ENCODE peak calls at places on chromosomes 7 and 10, in seven cellular contexts. E is HFF-Myc, T is HCT116, D is AG10803, P is transverse colon, W is Caco-2, I is lower leg skin. S is an unnamed sample.
A peak's percentile ranks its signal among the peaks of the same experiment; 100 is the strongest.

GRCh38 chr7:50662059-50662689 is 97.0 kb upstream of the DDC start:
- DNase-seq in E (no peak), T (no peak), D (no peak), P (no peak), W (no peak), I (peak; percentile 83), S (no peak)

GRCh38 chr7:88546808-88547207 is 212.7 kb upstream of the ZNF804B start:
- DNase-seq in E (peak; percentile 0), T (peak; percentile 58), D (no peak), P (no peak), W (peak; percentile 62), I (no peak), S (no peak)

GRCh38 chr10:106825996-106826395 is 338.5 kb downstream of the SORCS1 start:
- DNase-seq in E (no peak), T (no peak), D (no peak), P (no peak), W (no peak), I (no peak), S (no peak)

GRCh38 chr7:130273863-130274262 is 7.2 kb downstream of the CPA2 start:
- DNase-seq in E (no peak), T (no peak), D (peak; percentile 85), P (no peak), W (no peak), I (no peak), S (peak; percentile 23)

GRCh38 chr7:98054585-98054984 is 52.1 kb upstream of the LMTK2 start:
- DNase-seq in E (no peak), T (no peak), D (no peak), P (no peak), W (peak; percentile 19), I (no peak), S (no peak)

GRCh38 chr7:28729276-28729675 is 228.9 kb downstream of the TRIL start:
- DNase-seq in E (no peak), T (no peak), D (no peak), P (no peak), W (no peak), I (no peak), S (no peak)

GRCh38 chr7:68718059-68718685 is 880.1 kb upstream of the AUTS2 start:
- DNase-seq in E (no peak), T (no peak), D (no peak), P (no peak), W (no peak), I (no peak), S (no peak)

GRCh38 chr7:73717991-73718405 is 1.5 kb downstream of the STX1A start:
- DNase-seq in E (peak; percentile 53), T (peak; percentile 73), D (peak; percentile 77), P (peak; percentile 56), W (no peak), I (no peak), S (no peak)

GRCh38 chr7:107091306-107091705 is 46.8 kb downstream of the PRKAR2B start:
- DNase-seq in E (no peak), T (no peak), D (no peak), P (no peak), W (no peak), I (no peak), S (no peak)

GRCh38 chr7:116041615-116042014 is 11.1 kb upstream of the TFEC start:
- DNase-seq in E (no peak), T (no peak), D (no peak), P (no peak), W (no peak), I (no peak), S (no peak)

GRCh38 chr7:107966701-107967100 is 36.3 kb downstream of the LAMB1 start:
- DNase-seq in E (no peak), T (no peak), D (peak; percentile 96), P (no peak), W (peak; percentile 61), I (peak; percentile 82), S (no peak)

GRCh38 chr7:102089175-102090098 is 197.2 kb upstream of the SH2B2 start:
- DNase-seq in E (no peak), T (no peak), D (no peak), P (no peak), W (peak; percentile 20), I (no peak), S (no peak)

GRCh38 chr7:22989646-22990587 is 24.0 kb downstream of the HYCC1 start:
- DNase-seq in E (no peak), T (no peak), D (peak; percentile 59), P (no peak), W (no peak), I (no peak), S (no peak)

GRCh38 chr10:22552888-22553378 is 161.4 kb downstream of the PIP4K2A start:
- DNase-seq in E (no peak), T (no peak), D (no peak), P (no peak), W (no peak), I (no peak), S (no peak)

GRCh38 chr7:138864667-138865066 is 66.7 kb upstream of the ATP6V0A4 start:
- DNase-seq in E (peak; percentile 31), T (no peak), D (peak; percentile 79), P (no peak), W (no peak), I (no peak), S (peak; percentile 24)

GRCh38 chr10:12635127-12635541 is 285.8 kb downstream of the CAMK1D start:
- DNase-seq in E (no peak), T (no peak), D (no peak), P (no peak), W (no peak), I (peak; percentile 76), S (no peak)

GRCh38 chr7:121504478-121504877 is 108.4 kb upstream of the FAM3C start:
- DNase-seq in E (peak; percentile 85), T (no peak), D (peak; percentile 88), P (no peak), W (no peak), I (no peak), S (peak; percentile 8)

GRCh38 chr7:25179771-25180591 is 48.3 kb downstream of the NPVF start:
- DNase-seq in E (no peak), T (peak; percentile 32), D (peak; percentile 75), P (peak; percentile 98), W (peak; percentile 99), I (peak; percentile 99), S (peak; percentile 49)

GRCh38 chr7:25179325-25179724 is 49.0 kb downstream of the NPVF start:
- DNase-seq in E (no peak), T (no peak), D (no peak), P (no peak), W (no peak), I (no peak), S (no peak)

GRCh38 chr7:25181537-25181936 is 46.7 kb downstream of the NPVF start:
- DNase-seq in E (no peak), T (no peak), D (no peak), P (no peak), W (no peak), I (no peak), S (no peak)

GRCh38 chr7:25180946-25181345 is 47.3 kb downstream of the NPVF start:
- DNase-seq in E (no peak), T (no peak), D (no peak), P (no peak), W (no peak), I (no peak), S (no peak)

DNA sequence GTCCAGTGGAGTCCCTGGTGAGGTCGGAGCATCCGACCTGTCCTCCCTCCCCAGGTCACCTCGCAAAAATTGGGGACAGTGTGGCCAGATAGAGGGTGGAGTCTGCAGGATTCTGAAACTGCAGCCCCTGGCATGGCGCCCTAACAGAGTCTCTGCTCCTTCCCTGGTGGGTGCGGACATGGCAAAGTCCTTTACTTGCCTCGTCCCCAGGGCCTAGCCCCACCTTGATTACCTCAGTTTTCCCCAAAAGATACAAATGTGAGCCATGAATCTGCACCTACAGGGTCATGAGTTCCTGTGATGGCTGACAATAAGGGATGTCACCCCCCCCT is 47.7 kb downstream of the NPVF start:
- DNase-seq in E (no peak), T (no peak), D (no peak), P (no peak), W (no peak), I (no peak), S (no peak)
- TF ChIP-seq CTCF in E (no peak), T (no peak), D (no peak), P (no peak), W (no peak), I (no peak), S (no peak)

GRCh38 chr7:90580051-90580450 is 16.1 kb upstream of the CDK14 start:
- DNase-seq in E (no peak), T (no peak), D (no peak), P (no peak), W (no peak), I (no peak), S (no peak)

GRCh38 chr7:90582164-90582563 is 14.0 kb upstream of the CDK14 start:
- DNase-seq in E (no peak), T (no peak), D (no peak), P (no peak), W (no peak), I (no peak), S (no peak)

GRCh38 chr7:90574820-90575187 is 21.3 kb upstream of the CDK14 start:
- DNase-seq in E (no peak), T (no peak), D (no peak), P (no peak), W (no peak), I (no peak), S (no peak)

GRCh38 chr7:90574136-90574819 is 21.8 kb upstream of the CDK14 start:
- DNase-seq in E (no peak), T (no peak), D (no peak), P (no peak), W (peak; percentile 39), I (no peak), S (no peak)

GRCh38 chr7:90579181-90579688 is 16.9 kb upstream of the CDK14 start:
- DNase-seq in E (no peak), T (no peak), D (peak; percentile 95), P (no peak), W (peak; percentile 34), I (no peak), S (no peak)
- TF ChIP-seq CTCF in E (no peak), T (no peak), D (peak; percentile 22), P (no peak), W (no peak), I (no peak), S (peak; percentile 17)

DNA sequence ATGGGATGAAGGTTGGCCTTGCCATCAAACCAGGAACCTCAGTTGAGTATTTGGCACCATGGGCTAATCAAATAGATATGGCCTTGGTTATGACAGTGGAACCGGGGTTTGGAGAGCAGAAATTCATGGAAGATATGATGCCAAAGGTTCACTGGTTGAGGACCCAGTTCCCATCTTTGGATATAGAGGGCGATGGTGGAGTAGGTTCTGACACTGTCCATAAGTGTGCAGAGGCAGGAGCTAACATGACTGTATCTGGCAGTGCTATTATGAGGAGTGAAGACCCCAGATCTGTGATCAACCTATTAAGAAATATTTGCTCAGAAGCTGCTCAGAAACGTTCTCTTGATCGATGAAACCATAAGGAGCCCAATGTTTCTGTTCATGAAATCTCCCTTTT is 641 bp downstream of the RPEL1 start:
- DNase-seq in E (no peak), T (no peak), D (no peak), P (no peak), W (no peak), I (no peak), S (no peak)
- TF ChIP-seq CTCF in E (peak; percentile 14), T (no peak), D (no peak), P (no peak), W (no peak), I (no peak), S (peak; percentile 16)

DNA sequence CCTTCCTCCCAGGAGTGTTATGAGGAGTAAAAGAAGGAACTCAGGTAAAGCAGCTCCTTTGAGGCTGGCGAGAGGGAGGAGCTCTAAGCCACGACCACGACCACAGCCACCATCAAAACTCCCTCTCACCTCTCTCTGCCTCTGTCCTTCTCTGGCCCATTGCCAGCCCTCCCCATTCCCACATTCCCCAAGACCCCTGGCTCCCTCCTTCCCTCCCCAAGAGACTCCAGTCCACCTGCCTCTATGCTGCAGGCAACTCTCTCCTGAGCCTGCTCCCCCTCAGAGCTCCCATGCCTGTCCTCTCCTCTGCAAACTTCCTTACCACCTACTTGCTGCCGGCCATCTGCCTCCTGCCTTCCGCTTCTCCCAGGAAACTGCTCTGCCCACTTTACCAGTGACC is 9.5 kb downstream of the SLIT1 start:
- DNase-seq in E (no peak), T (no peak), D (no peak), P (no peak), W (no peak), I (no peak), S (no peak)
- TF ChIP-seq CTCF in E (no peak), T (no peak), D (no peak), P (no peak), W (no peak), I (no peak), S (no peak)

S was measured in AG04450.